ENCODE peak calls at places on chromosome 11, in seven cellular contexts. K, C, N, V, U, Y and Z are unnamed samples.

GRCh38 chr11:134592391-134592990 is 180.4 kb upstream of the B3GAT1 start:
- DNase-seq in K (no peak), U (no peak), C (no peak), V (peak), Y (no peak), N (peak), Z (no peak)

GRCh38 chr11:131748146-131749050 is 378.0 kb downstream of the NTM start:
- DNase-seq in N (peak), C (peak), V (no peak), K (no peak), U (no peak), Y (peak), Z (no peak)

GRCh38 chr11:44617671-44618461 is 52.4 kb downstream of the CD82 start:
- DNase-seq in C (no peak), V (no peak), K (no peak), U (no peak), N (no peak), Y (no peak), Z (no peak)

GRCh38 chr11:115696472-115697011 is 192.3 kb upstream of the CADM1 start:
- DNase-seq in Y (no peak), C (no peak), U (no peak), K (no peak), N (no peak), V (no peak), Z (no peak)

GRCh38 chr11:130677486-130678153 is 229.2 kb downstream of the ADAMTS15 start:
- DNase-seq in N (peak), V (no peak), C (peak), Y (peak), K (no peak), U (peak), Z (peak)

GRCh38 chr11:103091441-103091809 is 535 bp downstream of the DCUN1D5 start:
- DNase-seq in Y (no peak), V (peak), C (peak), K (no peak), U (no peak), N (peak), Z (no peak)

GRCh38 chr11:61091373-61092279 is 10.7 kb upstream of the CD5 start:
- DNase-seq in N (no peak), C (peak), K (no peak), V (no peak), Y (peak), U (no peak), Z (no peak)

GRCh38 chr11:6200975-6201374 is 2.0 kb downstream of the OR52W1 start:
- DNase-seq in Y (no peak), C (peak), U (no peak), K (no peak), V (no peak), N (no peak), Z (no peak)

GRCh38 chr11:111416231-111416960 is 37.3 kb upstream of the POU2AF1 start:
- DNase-seq in N (no peak), V (no peak), C (no peak), Y (no peak), U (no peak), K (no peak), Z (no peak)

GRCh38 chr11:81658722-81659121 is 1074.9 kb downstream of the FAM181B start:
- DNase-seq in V (no peak), C (peak), Y (no peak), N (peak), K (no peak), U (no peak), Z (no peak)

GRCh38 chr11:131674051-131674755 is 303.8 kb downstream of the NTM start:
- DNase-seq in C (peak), Y (peak), V (no peak), K (no peak), U (peak), N (peak), Z (no peak)

GRCh38 chr11:36278531-36279245 is 10.5 kb downstream of the COMMD9 start:
- DNase-seq in Y (no peak), N (no peak), K (no peak), V (no peak), U (no peak), C (peak), Z (no peak)

GRCh38 chr11:109739374-109739773 is 317.4 kb downstream of the C11orf87 start:
- DNase-seq in Y (no peak), N (no peak), K (no peak), U (no peak), C (peak), V (no peak), Z (no peak)

GRCh38 chr11:80285076-80285790 is 844.4 kb upstream of the TENM4 start:
- DNase-seq in N (no peak), Y (no peak), U (peak), C (no peak), V (no peak), K (no peak), Z (no peak)

GRCh38 chr11:130698174-130698573 is 218.1 kb downstream of the SNX19 start:
- DNase-seq in U (no peak), C (no peak), V (no peak), Y (no peak), N (no peak), K (no peak), Z (no peak)

GRCh38 chr11:90823446-90823845 is 600.6 kb upstream of the CHORDC1 start:
- DNase-seq in U (no peak), C (peak), V (no peak), N (no peak), K (no peak), Y (no peak), Z (no peak)

GRCh38 chr11:34274712-34275398 is 83.0 kb downstream of the ABTB2 start:
- DNase-seq in N (peak), K (no peak), V (no peak), U (peak), C (peak), Y (peak), Z (peak)

GRCh38 chr11:126547161-126547560 is 191.7 kb downstream of the ST3GAL4 start:
- DNase-seq in K (no peak), Y (peak), U (peak), C (no peak), N (no peak), V (no peak), Z (peak)

GRCh38 chr11:130489716-130490115 is 41.3 kb downstream of the ADAMTS15 start:
- DNase-seq in V (no peak), Y (no peak), U (no peak), K (no peak), C (no peak), N (no peak), Z (no peak)

GRCh38 chr11:130801287-130802146 is 114.8 kb downstream of the SNX19 start:
- DNase-seq in K (no peak), C (no peak), U (no peak), V (no peak), N (no peak), Y (peak), Z (peak)

GRCh38 chr11:44818110-44818509 is 91.3 kb downstream of the TSPAN18 start:
- DNase-seq in K (no peak), N (no peak), C (no peak), Y (no peak), V (no peak), U (no peak), Z (no peak)

GRCh38 chr11:72039108-72039850 is 40.6 kb downstream of the IL18BP start:
- DNase-seq in V (no peak), K (no peak), N (no peak), C (no peak), U (peak), Y (peak), Z (no peak)

GRCh38 chr11:32374261-32374711 is 61.1 kb downstream of the WT1 start:
- DNase-seq in V (no peak), C (peak), U (no peak), Y (peak), N (peak), K (no peak), Z (no peak)

GRCh38 chr11:11987503-11988022 is 20.9 kb downstream of the DKK3 start:
- DNase-seq in C (peak), U (no peak), V (no peak), N (peak), Y (peak), K (no peak), Z (no peak)

GRCh38 chr11:106969660-106970059 is 48.6 kb downstream of the GUCY1A2 start:
- DNase-seq in U (no peak), Y (no peak), N (no peak), K (no peak), C (no peak), V (no peak), Z (no peak)

GRCh38 chr11:102254047-102254446 is 63.2 kb upstream of the BIRC3 start:
- DNase-seq in C (no peak), N (peak), U (no peak), V (no peak), Y (no peak), K (no peak), Z (no peak)

GRCh38 chr11:44607987-44608386 is 42.5 kb downstream of the CD82 start:
- DNase-seq in Y (no peak), N (no peak), K (no peak), U (no peak), V (no peak), C (no peak), Z (no peak)

GRCh38 chr11:117907276-117908110 is 21.7 kb downstream of the TMPRSS13 start:
- DNase-seq in V (peak), K (peak), Y (peak), U (peak), C (peak), N (peak), Z (peak)

GRCh38 chr11:69982675-69983570 is 95.2 kb upstream of the ANO1 start:
- DNase-seq in K (no peak), Y (no peak), U (no peak), C (no peak), V (no peak), N (no peak), Z (no peak)

GRCh38 chr11:44596541-44597276 is 31.2 kb downstream of the CD82 start:
- DNase-seq in Y (no peak), N (no peak), V (peak), U (no peak), K (no peak), C (no peak), Z (no peak)

GRCh38 chr11:78078218-78079167 is 1.2 kb downstream of the NDUFC2 start:
- DNase-seq in V (no peak), U (no peak), N (no peak), C (no peak), K (no peak), Y (no peak), Z (no peak)

GRCh38 chr11:11335043-11335442 is 18.0 kb downstream of the CSNK2A3 start:
- DNase-seq in Y (no peak), N (no peak), U (no peak), K (no peak), V (no peak), C (no peak), Z (no peak)

GRCh38 chr11:45646275-45646970 is 19.0 kb downstream of the CHST1 start:
- DNase-seq in Y (no peak), V (no peak), C (peak), N (peak), K (no peak), U (no peak), Z (no peak)

DNA sequence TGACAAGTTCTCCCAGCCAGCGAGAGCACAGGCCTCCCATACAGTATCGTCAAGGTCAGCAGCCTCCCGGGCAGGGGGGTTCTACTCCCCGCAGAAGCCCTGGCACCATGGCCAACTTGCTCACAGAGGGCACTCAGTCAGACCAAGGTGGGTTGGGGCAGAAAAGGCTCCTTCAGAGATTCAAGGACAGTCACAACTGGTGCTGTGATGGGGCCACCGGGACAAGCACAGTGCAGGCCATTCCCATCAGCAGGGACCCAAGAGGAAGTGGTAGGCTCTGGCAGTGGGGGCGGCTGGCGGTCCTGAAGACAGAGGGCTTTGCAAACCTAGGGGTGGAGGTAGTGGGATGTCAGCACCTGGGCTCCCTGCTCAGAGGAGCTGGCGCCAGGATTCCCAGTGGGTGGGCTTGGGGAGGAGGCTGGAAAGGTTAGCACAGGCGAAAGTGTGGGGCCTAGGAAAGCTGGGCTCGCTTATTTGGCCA is 5.3 kb upstream of the NEAT1 start:
- DNase-seq in V (peak), Y (no peak), N (no peak), U (no peak), C (no peak), K (no peak), Z (no peak)
- H3K4me3 ChIP-seq in V (peak), Y (no peak), N (peak), U (no peak), C (peak), K (peak), Z (peak)

DNA sequence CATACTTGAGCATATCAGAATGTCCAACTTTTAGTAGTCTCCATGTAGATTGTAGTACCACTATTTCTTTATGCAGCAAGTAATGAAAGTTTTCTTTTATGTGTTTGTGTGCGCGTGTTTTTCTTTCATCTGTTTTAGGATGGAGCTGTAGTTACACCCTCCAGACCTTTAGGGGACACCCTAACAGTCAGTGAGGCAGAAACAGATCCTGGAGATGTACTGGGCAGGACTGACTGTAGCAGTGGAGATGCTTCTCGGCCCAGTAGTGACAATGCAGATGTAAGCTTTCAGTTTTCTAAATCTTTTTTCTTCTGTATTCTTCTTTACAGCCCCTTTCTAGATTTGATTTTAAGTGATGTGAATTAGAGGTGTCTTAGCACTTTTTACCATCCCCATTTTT is 79.9 kb upstream of the GRIK4 start:
- DNase-seq in C (peak), U (peak), V (no peak), K (no peak), N (peak), Y (peak), Z (peak)
- TF ChIP-seq CTCF in C (peak), U (peak), V (no peak), K (no peak), N (peak), Y (peak), Z (peak)

DNA sequence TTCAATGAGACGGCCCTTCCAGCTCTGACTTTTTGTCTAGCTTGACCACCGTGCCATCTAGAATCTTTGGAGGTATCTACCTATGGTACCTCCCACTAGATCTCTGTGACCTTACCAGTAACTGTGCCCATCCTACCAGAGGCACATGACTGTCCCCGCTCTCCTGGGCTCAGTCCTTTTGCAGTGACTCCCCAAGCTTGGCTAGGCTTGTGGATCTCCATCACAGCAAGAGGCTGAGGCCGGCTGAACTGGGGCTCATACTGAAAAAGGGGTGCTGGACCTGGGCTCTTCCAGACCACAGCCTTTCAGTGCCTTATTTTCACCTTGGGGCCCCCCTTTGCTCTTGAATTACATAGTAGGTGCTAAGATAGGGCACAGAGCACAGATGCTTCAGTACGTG is 27.3 kb downstream of the RELT start:
- DNase-seq in U (no peak), C (no peak), V (no peak), Y (no peak), N (no peak), K (no peak), Z (no peak)
- H3K4me3 ChIP-seq in U (no peak), C (no peak), V (no peak), Y (no peak), N (no peak), K (no peak), Z (no peak)

DNA sequence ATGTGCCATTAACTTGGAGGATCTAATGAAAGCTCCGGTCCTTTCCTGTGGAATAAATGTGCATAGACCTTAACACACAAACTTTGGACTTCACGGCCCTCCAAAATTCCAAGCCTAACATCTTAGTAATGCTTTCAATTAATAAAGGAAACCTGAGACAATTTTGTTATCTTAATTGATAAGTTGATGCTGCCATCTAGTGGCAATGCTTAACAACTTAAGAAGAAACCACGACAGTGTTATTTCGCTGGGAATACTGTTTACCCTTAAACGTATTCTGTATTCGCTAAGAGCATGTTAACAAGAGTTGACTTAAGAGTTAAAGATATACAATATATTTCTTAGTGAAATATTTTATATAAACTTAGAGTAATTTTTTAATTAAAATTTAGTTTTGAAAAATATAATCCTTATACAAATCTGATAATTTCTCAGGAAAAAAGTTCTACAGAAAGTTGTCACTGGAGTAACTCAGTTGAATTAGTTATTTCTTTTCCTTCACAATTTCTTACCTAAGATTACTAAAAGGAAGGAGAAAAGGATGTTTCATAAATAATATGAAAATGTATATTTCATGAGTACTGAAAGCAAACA is 35.0 kb upstream of the OR9G4 start:
- DNase-seq in Y (peak), N (peak), K (no peak), V (no peak), C (peak), U (peak), Z (peak)
- TF ChIP-seq CTCF in Y (peak), N (peak), K (peak), V (peak), C (peak), U (peak), Z (peak)